ENCODE peak calls at places on chromosomes 1 and 21, in ten cellular contexts. Z is heart left ventricle, I is suprapubic skin, M is gastrocnemius medialis, K is NB4, P is breast epithelium, T is OCI-LY7, O is uterus, H is heart right ventricle, A is lower leg skin. S is an unnamed sample.
A peak's percentile ranks its signal among the peaks of the same experiment; 100 is the strongest.

GRCh38 chr1:69765941-69766340 is 198.2 kb downstream of the LRRC7 start:
- DNase-seq in Z (no peak), I (no peak), M (no peak), K (no peak), P (no peak), T (no peak), O (no peak), H (no peak), A (no peak), S (no peak)

GRCh38 chr21:26565546-26565945 is 7.5 kb downstream of the CYYR1 start:
- DNase-seq in Z (no peak), I (no peak), M (no peak), K (no peak), P (no peak), T (no peak), O (no peak), H (no peak), A (no peak), S (no peak)

GRCh38 chr1:161440312-161440894 is 64.9 kb upstream of the FCGR2A start:
- DNase-seq in Z (peak; percentile 65), I (peak; percentile 62), M (no peak), K (peak; percentile 89), P (no peak), T (peak; percentile 88), O (peak; percentile 25), H (peak; percentile 42), A (no peak), S (peak; percentile 37)

GRCh38 chr1:105914403-105914802 is 1142.1 kb upstream of the PRMT6 start:
- DNase-seq in Z (no peak), I (no peak), M (no peak), K (no peak), P (no peak), T (no peak), O (no peak), H (no peak), A (no peak), S (no peak)

GRCh38 chr1:46489638-46490602 is at the start of gene DMBX1:
- DNase-seq in Z (peak; percentile 29), I (no peak), M (no peak), K (no peak), P (no peak), T (no peak), O (no peak), H (no peak), A (no peak), S (peak; percentile 48)

GRCh38 chr1:110697606-110698005 is 22.9 kb upstream of the KCNA3 start:
- DNase-seq in Z (no peak), I (no peak), M (no peak), K (no peak), P (no peak), T (no peak), O (no peak), H (no peak), A (no peak), S (no peak)

GRCh38 chr1:236018885-236019453 is 45.9 kb downstream of the NID1 start:
- DNase-seq in Z (peak; percentile 84), I (peak; percentile 93), M (peak; percentile 89), K (peak; percentile 8), P (no peak), T (no peak), O (peak; percentile 93), H (peak; percentile 86), A (peak; percentile 87), S (no peak)

GRCh38 chr1:61050541-61051454 is 31.6 kb upstream of the NFIA start:
- DNase-seq in Z (peak; percentile 81), I (peak; percentile 84), M (peak; percentile 57), K (no peak), P (no peak), T (no peak), O (peak; percentile 58), H (peak; percentile 68), A (no peak), S (no peak)

GRCh38 chr1:205287076-205287475 is 34.5 kb downstream of the NUAK2 start:
- DNase-seq in Z (no peak), I (no peak), M (no peak), K (no peak), P (no peak), T (no peak), O (no peak), H (no peak), A (no peak), S (no peak)

GRCh38 chr1:53685272-53686051 is 53.5 kb downstream of the GLIS1 start:
- DNase-seq in Z (no peak), I (no peak), M (no peak), K (no peak), P (no peak), T (no peak), O (no peak), H (no peak), A (no peak), S (peak; percentile 42)

GRCh38 chr21:41168391-41169257 is 664 bp downstream of the BACE2 start:
- DNase-seq in Z (peak; percentile 56), I (peak; percentile 84), M (peak; percentile 21), K (no peak), P (peak; percentile 63), T (no peak), O (peak; percentile 75), H (peak; percentile 45), A (peak; percentile 65), S (peak; percentile 60)

GRCh38 chr21:41167348-41168342 is at the start of gene BACE2:
- DNase-seq in Z (peak; percentile 88), I (peak; percentile 89), M (peak; percentile 52), K (no peak), P (peak; percentile 80), T (no peak), O (peak; percentile 83), H (peak; percentile 87), A (peak; percentile 72), S (peak; percentile 88)

GRCh38 chr21:41164981-41165650 is 2.8 kb upstream of the BACE2 start:
- DNase-seq in Z (no peak), I (peak; percentile 78), M (peak; percentile 53), K (no peak), P (peak; percentile 87), T (no peak), O (peak; percentile 92), H (no peak), A (peak; percentile 76), S (peak; percentile 95)

GRCh38 chr21:41169258-41169576 is 1.3 kb downstream of the BACE2 start:
- DNase-seq in Z (no peak), I (no peak), M (no peak), K (no peak), P (no peak), T (no peak), O (no peak), H (no peak), A (no peak), S (no peak)

GRCh38 chr21:41166947-41167346 is 1.0 kb upstream of the BACE2 start:
- DNase-seq in Z (peak; percentile 40), I (peak; percentile 81), M (no peak), K (no peak), P (no peak), T (no peak), O (peak; percentile 59), H (peak; percentile 39), A (peak; percentile 46), S (no peak)
- H3K4me3 ChIP-seq in Z (peak overlapping the region; percentile 73), I (peak overlapping the region; percentile 90), M (peak overlapping the region; percentile 73), K (no peak overlapping the region), P (peak overlapping the region; percentile 78), T (no peak overlapping the region), O (peak overlapping the region; percentile 70), H (peak overlapping the region; percentile 69), A (no peak overlapping the region), S (peak overlapping the region; percentile 56)

GRCh38 chr1:216032977-216033376 is 390.3 kb downstream of the USH2A start:
- DNase-seq in Z (no peak), I (no peak), M (no peak), K (no peak), P (no peak), T (no peak), O (no peak), H (no peak), A (no peak), S (no peak)

GRCh38 chr1:216032284-216032683 is 391.0 kb downstream of the USH2A start:
- DNase-seq in Z (no peak), I (no peak), M (no peak), K (no peak), P (no peak), T (no peak), O (no peak), H (no peak), A (no peak), S (no peak)

GRCh38 chr1:216028630-216029029 is 394.6 kb downstream of the USH2A start:
- DNase-seq in Z (no peak), I (no peak), M (no peak), K (no peak), P (no peak), T (no peak), O (no peak), H (no peak), A (no peak), S (no peak)

DNA sequence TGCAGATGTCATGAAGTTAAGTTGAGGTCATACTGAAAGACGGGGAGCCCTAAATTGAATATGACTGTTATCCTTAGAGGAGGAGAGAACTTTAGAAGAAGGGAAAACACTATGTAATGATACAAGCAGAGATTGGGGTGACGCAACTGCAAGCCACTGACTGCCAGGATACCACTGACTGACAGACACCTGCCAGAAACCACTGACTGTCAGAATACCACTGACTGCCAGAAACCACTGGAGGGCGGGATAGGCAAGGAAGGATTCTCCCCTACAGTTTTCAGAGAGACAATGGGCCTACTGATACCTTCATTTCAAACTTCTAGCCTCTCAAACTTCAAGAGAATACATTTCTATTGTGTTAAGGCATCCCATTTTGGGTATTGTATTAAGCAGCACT is 388.7 kb downstream of the USH2A start:
- DNase-seq in Z (no peak), I (no peak), M (no peak), K (peak; percentile 18), P (no peak), T (no peak), O (no peak), H (no peak), A (no peak), S (peak; percentile 19)
- TF ChIP-seq CTCF in Z (no peak), I (no peak), M (no peak), K (no peak), P (no peak), T (peak; percentile 22), O (no peak), H (no peak), A (no peak), S (peak; percentile 29)

GRCh38 chr1:27571439-27572018 is 32.4 kb downstream of the AHDC1 start:
- DNase-seq in Z (peak; percentile 41), I (peak; percentile 64), M (peak; percentile 71), K (no peak), P (no peak), T (no peak), O (peak; percentile 64), H (no peak), A (no peak), S (no peak)
- H3K4me3 ChIP-seq in Z (peak overlapping the region; percentile 21), I (no peak overlapping the region), M (peak overlapping the region; percentile 38), K (no peak overlapping the region), P (peak overlapping the region; percentile 11), T (no peak overlapping the region), O (no peak overlapping the region), H (no peak overlapping the region), A (no peak overlapping the region), S (no peak overlapping the region)

DNA sequence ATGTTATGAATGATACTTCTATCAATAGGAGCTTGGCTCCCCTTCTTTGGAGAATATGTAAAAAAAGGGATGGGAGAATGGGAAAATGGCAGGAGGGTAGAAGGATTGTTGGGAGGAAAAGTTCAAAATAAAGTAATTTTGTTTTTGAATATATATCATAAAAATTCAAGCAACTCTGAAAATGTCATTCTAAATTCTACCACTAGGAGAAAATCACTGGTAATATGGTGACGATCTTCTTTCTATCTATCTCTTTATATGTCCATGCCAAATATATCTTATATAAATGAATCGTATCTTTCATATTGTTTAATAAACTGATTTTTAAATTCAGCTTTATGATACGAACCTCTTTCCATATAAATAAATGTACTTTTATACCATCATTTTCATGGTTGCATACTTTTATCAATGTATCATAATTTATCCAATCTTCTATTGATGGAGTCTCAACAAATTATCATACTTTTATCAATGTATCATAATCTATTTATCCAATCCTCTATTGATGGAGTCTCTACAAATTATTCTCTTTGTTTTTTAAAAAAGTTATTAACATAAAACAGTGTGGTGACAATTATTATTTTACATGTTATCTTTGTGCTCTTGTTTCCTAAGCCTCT is 73.7 kb upstream of the MARK1 start:
- DNase-seq in Z (no peak), I (no peak), M (no peak), K (no peak), P (no peak), T (no peak), O (no peak), H (no peak), A (no peak), S (no peak)
- TF ChIP-seq CTCF in Z (no peak), I (no peak), M (no peak), K (no peak), P (no peak), T (peak; percentile 65), O (no peak), H (peak; percentile 15), A (no peak), S (peak; percentile 18)

S was measured in epithelial cell of esophagus.